ENCODE peak calls at places on chromosomes 2 and 18, in ten cellular contexts. N is NCI-H1436; Y is hypothalamus; H is M059J; J is GM23248; L is epithelial cell of esophagus; V is A549; G is CD4-positive, alpha-beta T cell; B is NCI-H1105 treated with DMSO at 0.1 percent for 48 hours; Q is left ventricle myocardium superior. Z is an unnamed sample.

GRCh38 chr2:235460548-235461047 is 33.2 kb upstream of the AGAP1 start:
- DNase-seq in L (no peak), G (no peak), J (no peak), B (no peak), Y (no peak), N (no peak), H (no peak), V (no peak), Q (no peak), Z (no peak)

GRCh38 chr2:38528008-38528442 is 74.7 kb downstream of the HNRNPLL start:
- DNase-seq in L (peak), J (peak), Q (peak), Y (peak), B (peak), G (no peak), V (peak), N (peak), H (peak), Z (peak)

GRCh38 chr2:177056540-177056939 is 156.1 kb upstream of the HNRNPA3 start:
- DNase-seq in J (peak), B (no peak), H (peak), N (no peak), Y (no peak), Q (no peak), V (no peak), G (no peak), L (no peak), Z (no peak)

GRCh38 chr2:215401896-215402379 is 33.9 kb downstream of the FN1 start:
- DNase-seq in V (no peak), Q (no peak), J (peak), L (no peak), H (peak), N (no peak), B (no peak), Y (no peak), G (no peak), Z (no peak)

GRCh38 chr18:32373995-32374394 is 96.7 kb downstream of the GAREM1 start:
- DNase-seq in J (peak), L (peak), V (no peak), H (peak), Y (no peak), Q (no peak), G (no peak), B (peak), N (peak), Z (no peak)

GRCh38 chr2:157304811-157305712 is 20.6 kb downstream of the ERMN start:
- DNase-seq in Y (no peak), B (no peak), H (peak), J (peak), V (no peak), L (no peak), Q (no peak), N (no peak), G (no peak), Z (no peak)

GRCh38 chr2:159130302-159130701 is 156.2 kb downstream of the WDSUB1 start:
- DNase-seq in Y (no peak), J (no peak), G (no peak), V (no peak), Q (no peak), L (no peak), H (no peak), N (no peak), B (no peak), Z (no peak)

GRCh38 chr2:63899639-63900038 is 57.9 kb downstream of the UGP2 start:
- DNase-seq in N (no peak), J (peak), G (no peak), B (no peak), Q (no peak), H (no peak), V (no peak), Y (no peak), L (no peak), Z (no peak)

GRCh38 chr2:179580378-179581146 is 280.9 kb downstream of the ZNF385B start:
- DNase-seq in L (no peak), B (no peak), J (no peak), H (peak), G (no peak), N (no peak), Q (peak), Y (no peak), V (no peak), Z (no peak)

GRCh38 chr2:70680735-70681134 is 87.3 kb downstream of the ADD2 start:
- DNase-seq in Q (no peak), N (no peak), J (no peak), V (no peak), H (no peak), B (no peak), L (no peak), G (no peak), Y (no peak), Z (no peak)

GRCh38 chr2:122980672-122981071 is 1044.4 kb upstream of the CNTNAP5 start:
- DNase-seq in L (peak), B (peak), J (no peak), G (no peak), N (no peak), Y (no peak), V (no peak), H (no peak), Q (peak), Z (no peak)

GRCh38 chr2:85737481-85737880 is 16.3 kb upstream of the ATOH8 start:
- DNase-seq in V (no peak), G (no peak), N (no peak), J (peak), B (no peak), Q (peak), L (peak), H (peak), Y (no peak), Z (no peak)

GRCh38 chr18:13375302-13376255 is 157.0 kb downstream of the LDLRAD4 start:
- DNase-seq in H (peak), Q (peak), N (no peak), L (peak), B (no peak), J (peak), V (peak), G (peak), Y (no peak), Z (no peak)

GRCh38 chr2:138829326-138829725 is 49.1 kb upstream of the NXPH2 start:
- DNase-seq in Y (no peak), B (peak), V (peak), G (no peak), H (peak), L (peak), N (no peak), Q (peak), J (no peak), Z (no peak)

GRCh38 chr2:66596229-66596628 is 161.3 kb downstream of the MEIS1 start:
- DNase-seq in G (no peak), N (no peak), Y (no peak), Q (no peak), H (peak), B (no peak), V (no peak), L (peak), J (peak), Z (no peak)

GRCh38 chr2:240050278-240050677 is 3.0 kb downstream of the OR6B3 start:
- DNase-seq in L (no peak), G (no peak), B (no peak), H (no peak), Y (no peak), J (no peak), N (no peak), Q (no peak), V (no peak), Z (no peak)

GRCh38 chr2:10935953-10936942 is 24.5 kb downstream of the KCNF1 start:
- DNase-seq in H (peak), B (no peak), N (no peak), V (peak), Q (no peak), J (peak), Y (no peak), G (no peak), L (peak), Z (no peak)

GRCh38 chr2:53652131-53652530 is 115.5 kb upstream of the CHAC2 start:
- DNase-seq in V (no peak), Q (no peak), B (no peak), J (no peak), L (no peak), G (no peak), H (peak), Y (no peak), N (no peak), Z (no peak)

GRCh38 chr2:152443771-152444170 is 108.8 kb downstream of the FMNL2 start:
- DNase-seq in Q (no peak), J (no peak), N (no peak), V (no peak), Y (no peak), L (no peak), B (no peak), G (no peak), H (peak), Z (no peak)

GRCh38 chr2:73069855-73070650 is 1.5 kb downstream of the SFXN5 start:
- DNase-seq in L (peak), J (peak), G (no peak), H (no peak), N (no peak), Q (no peak), B (peak), V (no peak), Y (no peak), Z (no peak)

GRCh38 chr2:67342394-67342793 is 54.7 kb upstream of the ETAA1 start:
- DNase-seq in N (no peak), J (no peak), B (no peak), L (no peak), Q (no peak), H (no peak), V (no peak), G (no peak), Y (no peak), Z (no peak)

GRCh38 chr18:9569178-9569577 is 45.2 kb downstream of the PPP4R1 start:
- DNase-seq in G (no peak), H (no peak), B (no peak), L (no peak), V (no peak), J (no peak), Y (no peak), N (no peak), Q (no peak), Z (no peak)

GRCh38 chr2:68115965-68116364 is 41.7 kb upstream of the PNO1 start:
- DNase-seq in J (no peak), L (no peak), G (no peak), N (no peak), Y (no peak), V (no peak), H (no peak), Q (no peak), B (no peak), Z (no peak)

GRCh38 chr2:106097370-106098000 is 96.6 kb downstream of the UXS1 start:
- DNase-seq in Y (no peak), J (no peak), H (no peak), Q (no peak), V (no peak), G (no peak), N (no peak), B (no peak), L (no peak), Z (no peak)

GRCh38 chr2:9158786-9159779 is 47.5 kb upstream of the ASAP2 start:
- DNase-seq in G (no peak), V (no peak), N (no peak), B (no peak), J (peak), H (no peak), L (peak), Q (no peak), Y (no peak), Z (no peak)

GRCh38 chr2:146873646-146874259 is 971.1 kb upstream of the ACVR2A start:
- DNase-seq in H (no peak), V (no peak), N (no peak), G (no peak), Y (no peak), Q (no peak), J (no peak), B (no peak), L (peak), Z (no peak)

GRCh38 chr2:28084564-28084963 is 194.0 kb downstream of the BABAM2 start:
- DNase-seq in G (no peak), H (peak), Y (no peak), Q (no peak), L (no peak), B (no peak), N (no peak), J (no peak), V (no peak), Z (no peak)

GRCh38 chr2:199471443-199472057 is 13.8 kb upstream of the SATB2 start:
- DNase-seq in J (peak), L (no peak), H (peak), B (no peak), Q (peak), Y (no peak), N (peak), V (no peak), G (no peak), Z (peak)

GRCh38 chr2:128557069-128557468 is 238.4 kb upstream of the HS6ST1 start:
- DNase-seq in L (no peak), N (no peak), G (no peak), Y (no peak), J (no peak), H (no peak), B (no peak), V (no peak), Q (no peak), Z (no peak)

GRCh38 chr2:107160831-107161230 is 274.9 kb upstream of the ST6GAL2 start:
- DNase-seq in V (no peak), N (peak), Q (no peak), G (no peak), J (no peak), H (no peak), B (no peak), L (no peak), Y (no peak), Z (no peak)

GRCh38 chr2:25437881-25438662 is 96.3 kb upstream of the DNMT3A start:
- DNase-seq in Y (no peak), Q (no peak), G (no peak), J (no peak), V (no peak), N (no peak), B (no peak), L (no peak), H (no peak), Z (no peak)

GRCh38 chr2:214874694-214875093 is 65.2 kb upstream of the BARD1 start:
- DNase-seq in N (no peak), Y (no peak), J (no peak), B (no peak), Q (no peak), H (no peak), V (no peak), G (no peak), L (no peak), Z (no peak)

GRCh38 chr2:217845251-217845650 is 157.5 kb downstream of the TNS1 start:
- DNase-seq in Q (no peak), V (no peak), G (no peak), J (no peak), L (no peak), B (no peak), H (no peak), Y (no peak), N (no peak), Z (no peak)

GRCh38 chr2:16958266-16958665 is 292.6 kb upstream of the CYRIA start:
- DNase-seq in V (no peak), B (no peak), L (no peak), N (no peak), Y (no peak), Q (no peak), G (no peak), J (no peak), H (no peak), Z (no peak)

GRCh38 chr2:101770672-101771071 is 73.2 kb downstream of the MAP4K4 start:
- DNase-seq in B (peak), Y (no peak), H (peak), J (peak), N (peak), G (no peak), V (peak), Q (no peak), L (peak), Z (no peak)

Z was measured in anterior cingulate cortex.